ENCODE peak calls at places on chromosome 1, in four cellular contexts. T, A, H and I are unnamed samples.

GRCh38 chr1:110070282-110070967 is at the start of gene ALX3:
- DNase-seq in T (peak; percentile 51), H (no peak), A (no peak), I (peak; percentile 72)

GRCh38 chr1:213303286-213303685 is 252.2 kb downstream of the RPS6KC1 start:
- DNase-seq in A (no peak), T (peak; percentile 18), H (peak; percentile 4), I (peak; percentile 71)

GRCh38 chr1:50295553-50295952 is 127.7 kb downstream of the DMRTA2 start:
- DNase-seq in T (no peak), H (no peak), A (no peak), I (no peak)

GRCh38 chr1:87712261-87712674 is 383.6 kb downstream of the LMO4 start:
- DNase-seq in T (no peak), H (peak; percentile 19), A (no peak), I (no peak)

GRCh38 chr1:247435026-247435770 is 19.2 kb downstream of the NLRP3 start:
- DNase-seq in T (no peak), H (peak; percentile 26), A (no peak), I (no peak)

GRCh38 chr1:51484591-51484990 is 34.5 kb downstream of the EPS15 start:
- DNase-seq in H (peak; percentile 6), A (no peak), T (no peak), I (no peak)

GRCh38 chr1:33306561-33307493 is 14.1 kb downstream of the A3GALT2 start:
- DNase-seq in A (no peak), H (peak; percentile 31), T (no peak), I (peak; percentile 61)

GRCh38 chr1:198447468-198447867 is 93.0 kb downstream of the ATP6V1G3 start:
- DNase-seq in A (no peak), T (no peak), H (no peak), I (no peak)

GRCh38 chr1:3530086-3530930 is 75.8 kb downstream of the ARHGEF16 start:
- DNase-seq in A (no peak), T (peak; percentile 36), H (peak; percentile 70), I (peak; percentile 68)

GRCh38 chr1:150076985-150077384 is 9.4 kb downstream of the VPS45 start:
- DNase-seq in H (no peak), A (no peak), T (no peak), I (no peak)

GRCh38 chr1:233885196-233886028 is 19.1 kb upstream of the SLC35F3 start:
- DNase-seq in T (no peak), H (no peak), A (no peak), I (no peak)

GRCh38 chr1:110493059-110493458 is 25.9 kb downstream of the KCNA10 start:
- DNase-seq in H (no peak), A (no peak), T (no peak), I (no peak)

DNA sequence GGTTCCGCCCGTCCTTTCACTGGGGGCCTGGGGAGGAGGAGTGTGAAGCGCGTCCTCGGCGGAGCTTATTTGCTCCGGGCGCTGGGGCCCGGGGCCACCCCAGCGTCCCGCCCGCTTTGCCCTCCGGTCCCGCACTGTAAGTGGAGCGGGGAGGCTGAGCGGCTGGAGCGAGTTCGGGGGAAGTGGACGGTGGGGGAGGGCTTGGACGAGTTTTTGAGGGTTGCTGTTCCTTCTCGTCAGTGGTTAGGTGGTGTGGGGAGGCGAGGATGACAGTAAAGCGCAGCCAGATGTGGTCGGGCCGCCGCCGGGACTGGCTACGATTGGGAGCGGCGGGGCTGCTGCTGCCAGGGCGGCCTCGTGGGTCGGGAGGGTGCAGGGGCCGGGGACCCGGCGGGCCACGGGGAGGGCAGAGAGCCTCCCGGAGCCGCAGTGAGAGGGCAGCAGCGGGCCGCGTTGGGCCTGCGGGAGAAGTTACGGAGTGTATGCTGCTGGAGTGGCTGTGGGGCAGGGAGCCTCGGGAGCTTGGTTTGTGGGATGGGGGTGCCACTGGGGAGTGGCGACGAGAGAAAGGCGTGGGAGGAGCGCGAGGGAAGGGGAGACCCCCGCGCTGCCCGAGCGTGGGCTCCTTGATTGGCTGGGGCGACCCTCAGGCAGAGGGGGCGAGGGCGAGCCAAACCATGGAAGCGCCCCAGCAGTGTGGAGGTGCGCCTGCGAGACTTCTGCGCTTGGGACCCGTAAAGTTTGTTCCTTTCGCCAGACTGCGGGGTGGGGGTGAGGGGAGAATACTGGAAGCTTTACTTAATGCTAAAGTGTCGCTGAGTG is 2.1 kb downstream of the ADGRL2 start:
- DNase-seq in A (peak; percentile 41), T (peak; percentile 76), H (peak; percentile 84), I (peak; percentile 58)
- H3K4me2 ChIP-seq in A (peak overlapping the region; percentile 78), T (peak overlapping the region; percentile 88), H (peak overlapping the region; percentile 94), I (peak overlapping the region; percentile 84)

DNA sequence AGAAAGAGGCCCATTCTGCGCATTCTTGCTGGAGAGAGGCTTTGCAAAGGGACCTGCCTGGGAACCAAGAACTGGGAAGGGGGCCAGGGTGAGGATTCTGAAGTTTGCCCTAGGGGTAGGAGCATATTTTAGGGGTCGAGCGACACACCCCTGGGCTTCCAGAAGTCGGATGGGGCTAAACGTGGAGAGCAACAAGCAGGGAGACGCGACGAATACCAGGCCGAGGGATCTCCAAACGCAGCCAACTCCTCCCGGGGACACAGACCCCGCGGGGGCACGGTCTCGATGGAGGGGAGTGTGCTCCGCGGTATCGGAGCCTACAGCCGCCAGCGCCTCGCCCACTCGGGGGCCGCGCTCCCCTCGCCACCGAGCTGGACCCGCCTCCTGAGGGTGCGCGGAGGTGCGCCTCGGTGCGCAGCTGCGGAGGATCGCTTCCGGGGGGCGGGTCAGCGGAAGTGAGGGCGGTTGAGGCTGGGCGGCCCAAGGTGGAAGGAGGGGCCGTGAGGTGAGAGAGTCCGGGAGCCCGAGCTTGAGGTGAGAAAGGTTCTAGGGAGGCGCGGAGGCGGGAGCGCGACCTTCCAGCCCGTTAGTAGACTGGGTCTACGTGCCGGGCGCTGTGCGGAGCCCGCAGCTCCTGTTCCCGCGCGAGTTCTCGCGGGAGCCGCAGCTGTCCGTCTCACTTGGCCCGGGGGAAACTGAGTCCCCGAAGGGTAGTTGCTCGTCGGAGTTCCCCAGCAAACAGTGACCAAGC is at the start of gene MTFR1L:
- DNase-seq in T (peak; percentile 86), H (peak; percentile 88), A (peak; percentile 94), I (peak; percentile 92)
- H2AFZ ChIP-seq in T (peak within 1 kb of the TSS; percentile 72), H (peak within 1 kb of the TSS; percentile 84), A (peak within 1 kb of the TSS; percentile 91), I (peak within 1 kb of the TSS; percentile 97)

DNA sequence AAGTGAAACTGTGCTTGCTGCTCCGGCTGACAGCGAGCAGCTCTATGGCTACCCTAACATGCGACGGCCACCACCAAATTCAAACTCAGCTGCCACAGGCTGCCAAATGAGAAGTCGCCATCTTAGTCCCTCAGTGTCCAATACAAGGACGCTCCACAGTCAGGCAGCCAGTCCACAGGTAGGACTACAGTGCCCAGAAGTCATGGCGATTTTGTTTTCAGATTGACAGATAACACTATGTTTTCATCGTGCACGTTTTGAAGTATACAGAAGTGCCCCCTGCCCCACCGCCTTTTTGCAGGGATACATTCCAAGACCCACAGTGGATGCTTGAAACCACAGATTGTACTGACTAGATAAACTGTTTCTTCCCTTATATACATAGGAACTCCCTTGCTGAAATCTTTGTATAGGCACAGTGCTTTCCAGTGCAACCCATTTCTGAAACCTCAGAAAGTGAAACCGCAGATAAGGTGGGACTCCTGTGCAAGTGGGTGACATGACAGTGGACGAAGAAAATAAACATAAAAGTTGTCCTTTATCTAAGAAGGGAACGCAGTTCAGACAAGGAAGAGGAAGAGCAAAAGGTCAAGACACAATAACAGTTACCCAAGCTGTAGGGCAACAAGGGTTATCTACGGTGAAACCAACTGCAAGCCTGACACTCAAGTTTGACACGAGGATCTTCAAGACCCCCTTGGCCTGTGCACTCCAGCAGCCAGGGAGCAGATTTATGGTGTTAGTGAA is 52.2 kb downstream of the STX6 start:
- DNase-seq in H (no peak), A (no peak), T (no peak), I (no peak)
- TF ChIP-seq EZH2 in H (no peak), A (no peak), T (no peak), I (no peak)

DNA sequence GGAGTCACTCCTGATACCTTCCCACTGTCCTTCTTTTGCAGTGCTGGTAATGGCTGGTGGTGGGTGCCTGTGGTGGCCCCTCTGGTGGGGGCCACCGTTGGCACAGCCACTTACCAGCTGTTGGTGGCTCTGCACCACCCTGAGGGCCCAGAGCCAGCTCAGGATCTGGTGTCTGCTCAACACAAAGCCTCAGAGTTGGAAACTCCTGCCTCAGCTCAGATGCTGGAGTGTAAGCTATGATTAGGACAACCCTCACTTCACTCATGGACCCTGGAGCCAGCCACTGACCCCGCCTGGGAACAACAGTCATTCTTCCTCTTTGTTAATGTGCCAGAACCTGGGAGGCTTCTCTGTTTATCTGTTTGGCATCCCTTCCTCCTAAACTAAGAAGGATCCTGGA is 1.1 kb upstream of the ATP8B2 start:
- DNase-seq in A (no peak), H (no peak), T (no peak), I (no peak)
- H3K4me2 ChIP-seq in A (peak overlapping the region; percentile 88), H (peak overlapping the region; percentile 78), T (peak overlapping the region; percentile 100), I (peak overlapping the region; percentile 80)

GRCh38 chr1:25021586-25022215 is 91.6 kb upstream of the RUNX3 start:
- DNase-seq in A (no peak), T (no peak), H (no peak), I (no peak)
- H2AFZ ChIP-seq in A (peak overlapping the region; percentile 77), T (no peak overlapping the region), H (no peak overlapping the region), I (no peak overlapping the region)

DNA sequence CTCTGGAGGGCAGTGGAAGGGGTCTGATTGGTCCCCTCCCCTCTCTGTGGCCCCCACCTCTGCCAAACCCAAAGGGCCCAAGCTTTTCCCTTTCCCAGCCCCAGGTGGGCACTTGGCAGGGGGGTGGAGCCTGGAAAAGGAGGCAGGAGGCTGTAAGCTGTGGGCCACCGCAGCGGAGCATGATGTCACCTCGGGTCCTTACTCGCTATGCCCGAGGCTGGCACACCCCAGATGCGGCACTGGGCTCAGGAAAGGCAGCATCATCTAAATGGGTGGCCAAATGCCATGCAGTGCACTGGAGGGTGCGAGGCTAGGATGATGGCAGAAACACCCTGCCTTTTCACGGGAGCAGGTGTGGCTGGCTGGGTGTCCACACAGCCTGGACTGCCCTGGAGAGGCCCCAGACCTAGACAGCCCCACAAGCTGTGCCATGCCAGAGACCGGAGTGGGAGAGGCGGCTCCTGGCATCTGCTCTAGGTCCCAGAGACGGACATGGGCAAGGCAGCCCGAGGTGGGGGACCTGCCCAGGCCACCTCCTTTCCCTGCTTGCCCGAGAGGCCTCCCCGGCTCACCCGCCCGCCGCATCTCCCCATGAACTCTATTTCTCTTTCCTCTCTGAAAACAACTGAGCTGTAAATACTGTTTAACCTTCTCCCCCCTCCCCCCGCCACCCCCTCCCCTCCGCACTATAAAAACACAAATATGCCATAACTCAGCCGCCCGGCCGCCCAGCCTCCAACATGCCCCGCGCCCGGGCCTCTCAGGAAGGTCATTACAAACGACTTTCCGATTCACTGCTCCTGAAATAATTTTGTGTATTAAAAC is 124.7 kb downstream of the CASZ1 start:
- DNase-seq in A (no peak), T (no peak), H (no peak), I (no peak)
- TF ChIP-seq EZH2 in A (no peak), T (no peak), H (no peak), I (no peak)

GRCh38 chr1:229033480-229033879 is 237.4 kb upstream of the RAB4A start:
- DNase-seq in A (no peak), T (no peak), H (no peak), I (no peak)
- H3K4me2 ChIP-seq in A (no peak overlapping the region), T (no peak overlapping the region), H (no peak overlapping the region), I (no peak overlapping the region)

GRCh38 chr1:100736324-100736723 is 16.8 kb downstream of the VCAM1 start:
- DNase-seq in H (peak; percentile 38), T (no peak), A (no peak), I (no peak)
- H2AFZ ChIP-seq in H (no peak overlapping the region), T (no peak overlapping the region), A (no peak overlapping the region), I (no peak overlapping the region)